ENCODE peak calls at places on chromosome 4, in six cellular contexts. One of them, this sample, is unnamed.

GRCh38 chr4:28279249-28279648 is 1418.6 kb downstream of the STIM2 start:
- DNase-seq in MM.1S: no peak
- DNase-seq in tibial nerve: no peak
- DNase-seq in adrenal gland: no peak
- DNase-seq in RWPE2: no peak
- DNase-seq in pancreas: no peak
- DNase-seq in this sample: no peak

GRCh38 chr4:183621875-183622274 is 37.1 kb downstream of the RWDD4 start:
- DNase-seq in adrenal gland: no peak
- DNase-seq in RWPE2: no peak
- DNase-seq in MM.1S: no peak
- DNase-seq in pancreas: no peak
- DNase-seq in tibial nerve: no peak
- DNase-seq in this sample: no peak

GRCh38 chr4:23904639-23905061 is 14.8 kb upstream of the PPARGC1A start:
- DNase-seq in RWPE2: no peak
- DNase-seq in adrenal gland: no peak
- DNase-seq in MM.1S: no peak
- DNase-seq in tibial nerve: no peak
- DNase-seq in pancreas: no peak
- DNase-seq in this sample: no peak

GRCh38 chr4:72568959-72569718 is at the start of gene ADAMTS3:
- DNase-seq in tibial nerve: no peak
- DNase-seq in RWPE2: peak
- DNase-seq in adrenal gland: peak
- DNase-seq in MM.1S: peak
- DNase-seq in pancreas: peak
- DNase-seq in this sample: peak

GRCh38 chr4:119690871-119691270 is 62.3 kb upstream of the PDE5A start:
- DNase-seq in adrenal gland: no peak
- DNase-seq in pancreas: no peak
- DNase-seq in tibial nerve: no peak
- DNase-seq in MM.1S: peak
- DNase-seq in RWPE2: no peak
- DNase-seq in this sample: no peak

GRCh38 chr4:1359161-1359535 is 12.1 kb downstream of the UVSSA start:
- DNase-seq in tibial nerve: no peak
- DNase-seq in pancreas: peak
- DNase-seq in MM.1S: no peak
- DNase-seq in RWPE2: no peak
- DNase-seq in adrenal gland: no peak
- DNase-seq in this sample: no peak

GRCh38 chr4:24244663-24245519 is 339.5 kb downstream of the DHX15 start:
- DNase-seq in pancreas: no peak
- DNase-seq in tibial nerve: no peak
- DNase-seq in RWPE2: no peak
- DNase-seq in adrenal gland: peak
- DNase-seq in MM.1S: no peak
- DNase-seq in this sample: no peak

GRCh38 chr4:6262847-6263487 is 6.7 kb upstream of the WFS1 start:
- DNase-seq in adrenal gland: no peak
- DNase-seq in tibial nerve: no peak
- DNase-seq in RWPE2: no peak
- DNase-seq in pancreas: peak
- DNase-seq in MM.1S: no peak
- DNase-seq in this sample: no peak

GRCh38 chr4:168771251-168771650 is 238.8 kb downstream of the CBR4 start:
- DNase-seq in pancreas: no peak
- DNase-seq in adrenal gland: no peak
- DNase-seq in tibial nerve: no peak
- DNase-seq in MM.1S: no peak
- DNase-seq in RWPE2: no peak
- DNase-seq in this sample: no peak

GRCh38 chr4:61489927-61490326 is 289.8 kb downstream of the ADGRL3 start:
- DNase-seq in tibial nerve: no peak
- DNase-seq in pancreas: no peak
- DNase-seq in MM.1S: no peak
- DNase-seq in RWPE2: no peak
- DNase-seq in adrenal gland: no peak
- DNase-seq in this sample: no peak

GRCh38 chr4:7515390-7515902 is 80.7 kb upstream of the PSAPL1 start:
- DNase-seq in pancreas: no peak
- DNase-seq in adrenal gland: no peak
- DNase-seq in tibial nerve: no peak
- DNase-seq in MM.1S: no peak
- DNase-seq in RWPE2: no peak
- DNase-seq in this sample: no peak

GRCh38 chr4:151727365-151727764 is 33.4 kb downstream of the GATB start:
- DNase-seq in MM.1S: no peak
- DNase-seq in tibial nerve: no peak
- DNase-seq in RWPE2: no peak
- DNase-seq in adrenal gland: no peak
- DNase-seq in pancreas: no peak
- DNase-seq in this sample: no peak

GRCh38 chr4:95541889-95542607 is 6.7 kb downstream of the UNC5C start:
- DNase-seq in tibial nerve: no peak
- DNase-seq in adrenal gland: no peak
- DNase-seq in pancreas: no peak
- DNase-seq in RWPE2: no peak
- DNase-seq in MM.1S: no peak
- DNase-seq in this sample: no peak
- H3K27ac ChIP-seq in tibial nerve: peak
- H3K27ac ChIP-seq in adrenal gland: no peak
- H3K27ac ChIP-seq in pancreas: no peak
- H3K27ac ChIP-seq in RWPE2: no peak
- H3K27ac ChIP-seq in MM.1S: no peak
- H3K27ac ChIP-seq in this sample: peak

DNA sequence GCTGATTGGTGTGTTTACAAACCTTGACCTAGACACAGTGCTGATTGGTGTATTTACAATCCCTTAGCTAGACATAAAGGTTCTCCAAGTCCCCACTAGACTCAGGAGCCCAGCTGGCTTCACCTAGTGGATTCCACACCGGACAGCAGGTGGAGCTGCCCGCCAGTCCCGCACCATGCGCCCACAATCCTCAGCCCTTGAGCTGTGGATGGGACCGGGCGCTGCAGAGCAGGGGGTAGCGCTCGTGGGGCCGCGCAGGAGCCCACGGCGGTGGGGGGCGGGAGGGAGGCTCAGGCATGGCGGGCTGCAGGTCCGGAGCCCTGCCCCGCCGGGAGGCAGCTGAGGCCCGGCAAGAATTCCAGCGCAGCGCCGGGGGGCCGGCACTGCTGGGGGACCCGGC is 30.7 kb downstream of the MEPE start:
- DNase-seq in adrenal gland: no peak
- DNase-seq in tibial nerve: no peak
- DNase-seq in RWPE2: no peak
- DNase-seq in pancreas: peak
- DNase-seq in MM.1S: no peak
- DNase-seq in this sample: no peak
- TF ChIP-seq CTCF in adrenal gland: no peak
- TF ChIP-seq CTCF in tibial nerve: no peak
- TF ChIP-seq CTCF in RWPE2: no peak
- TF ChIP-seq CTCF in pancreas: no peak
- TF ChIP-seq CTCF in MM.1S: no peak
- TF ChIP-seq CTCF in this sample: no peak

DNA sequence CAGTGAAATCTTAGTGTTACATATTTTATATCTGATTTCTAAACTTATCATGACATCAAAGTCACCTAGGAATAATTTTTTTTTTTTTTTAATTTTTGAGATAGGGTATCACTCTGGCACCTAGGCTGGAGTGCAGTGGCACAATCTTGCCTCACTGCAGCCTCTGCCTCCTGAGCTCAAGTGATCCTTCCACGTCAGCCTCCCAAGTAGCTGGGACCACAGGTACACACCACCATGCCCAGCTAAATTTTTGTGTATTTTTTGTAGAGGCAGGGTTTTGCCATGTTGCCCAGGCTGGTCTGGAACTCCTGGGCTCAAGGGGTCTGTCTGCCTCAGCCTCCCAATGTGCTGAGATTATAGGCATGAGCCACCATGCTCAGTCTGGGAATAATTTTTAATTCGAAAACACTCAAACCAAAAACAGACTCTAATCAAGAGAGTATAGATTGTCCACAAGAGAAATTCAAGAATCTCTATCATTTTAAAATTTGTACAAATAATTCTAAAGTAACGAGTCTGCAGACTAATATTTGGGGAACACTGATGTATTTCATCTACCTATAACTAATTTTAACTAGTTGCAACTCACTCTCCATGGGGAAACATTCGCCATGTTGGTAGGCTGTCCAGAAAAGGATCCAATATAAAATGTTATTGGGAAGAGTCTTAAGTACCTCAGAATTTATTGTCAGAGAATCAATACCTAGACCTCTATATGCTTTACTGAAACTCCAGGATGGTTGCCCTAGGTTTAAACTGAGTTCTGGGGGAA is 3.4 kb downstream of the SLC7A11 start:
- DNase-seq in MM.1S: no peak
- DNase-seq in RWPE2: no peak
- DNase-seq in tibial nerve: no peak
- DNase-seq in adrenal gland: no peak
- DNase-seq in pancreas: peak
- DNase-seq in this sample: no peak
- H3K27ac ChIP-seq in MM.1S: no peak
- H3K27ac ChIP-seq in RWPE2: peak
- H3K27ac ChIP-seq in tibial nerve: no peak
- H3K27ac ChIP-seq in adrenal gland: no peak
- H3K27ac ChIP-seq in pancreas: no peak
- H3K27ac ChIP-seq in this sample: no peak

GRCh38 chr4:154549894-154550790 is at the start of gene PLRG1:
- DNase-seq in MM.1S: peak
- DNase-seq in tibial nerve: peak
- DNase-seq in pancreas: peak
- DNase-seq in RWPE2: peak
- DNase-seq in adrenal gland: peak
- DNase-seq in this sample: peak
- TF ChIP-seq CTCF in MM.1S: no peak
- TF ChIP-seq CTCF in tibial nerve: peak
- TF ChIP-seq CTCF in pancreas: no peak
- TF ChIP-seq CTCF in RWPE2: no peak
- TF ChIP-seq CTCF in adrenal gland: no peak
- TF ChIP-seq CTCF in this sample: no peak

DNA sequence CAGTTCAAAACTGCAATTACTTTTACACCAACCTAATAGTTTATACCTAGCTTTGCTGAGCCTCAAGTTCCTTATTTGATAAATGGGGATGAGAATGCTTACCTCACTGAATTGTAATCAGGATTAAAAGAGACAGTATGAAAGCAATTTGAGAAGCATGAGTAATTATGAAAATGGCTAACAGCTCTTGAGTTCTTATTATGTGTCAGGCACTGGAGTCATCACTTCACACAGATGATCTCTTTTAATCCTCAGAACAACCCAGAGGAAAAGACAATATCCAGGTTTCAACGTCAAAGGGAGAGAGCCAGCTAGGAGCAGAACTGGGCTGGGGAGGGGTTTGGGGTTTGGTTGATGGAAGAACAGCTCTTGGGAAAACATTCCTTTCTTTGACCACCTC is 221.0 kb upstream of the NWD2 start:
- DNase-seq in pancreas: no peak
- DNase-seq in RWPE2: no peak
- DNase-seq in tibial nerve: no peak
- DNase-seq in adrenal gland: no peak
- DNase-seq in MM.1S: no peak
- DNase-seq in this sample: no peak
- H3K27ac ChIP-seq in pancreas: no peak
- H3K27ac ChIP-seq in RWPE2: no peak
- H3K27ac ChIP-seq in tibial nerve: no peak
- H3K27ac ChIP-seq in adrenal gland: no peak
- H3K27ac ChIP-seq in MM.1S: no peak
- H3K27ac ChIP-seq in this sample: no peak

GRCh38 chr4:108519208-108519833 is 101.1 kb upstream of the RPL34 start:
- DNase-seq in adrenal gland: no peak
- DNase-seq in tibial nerve: no peak
- DNase-seq in pancreas: no peak
- DNase-seq in RWPE2: no peak
- DNase-seq in MM.1S: no peak
- DNase-seq in this sample: no peak

DNA sequence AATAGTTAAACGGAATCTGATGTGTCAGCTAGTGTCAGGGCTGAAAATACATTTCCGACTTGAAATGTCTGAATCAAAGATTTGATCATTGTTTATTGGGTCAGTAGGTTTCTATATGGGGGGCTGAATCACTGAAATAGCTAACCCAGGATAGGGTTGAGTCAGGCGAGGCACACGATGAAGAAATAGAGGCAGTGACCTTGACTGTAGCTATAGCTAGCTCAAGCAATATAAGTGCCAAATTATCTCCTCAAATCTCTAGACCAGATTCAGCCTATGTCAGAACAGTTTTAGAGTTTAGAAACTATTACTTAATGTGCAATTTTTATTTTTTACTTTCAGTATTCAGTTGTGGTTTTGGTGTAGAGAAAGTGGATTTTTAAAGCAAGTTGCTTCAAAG is 100.5 kb upstream of the RPL34 start:
- DNase-seq in RWPE2: no peak
- DNase-seq in MM.1S: peak
- DNase-seq in adrenal gland: peak
- DNase-seq in pancreas: no peak
- DNase-seq in tibial nerve: no peak
- DNase-seq in this sample: no peak
- TF ChIP-seq CTCF in RWPE2: no peak
- TF ChIP-seq CTCF in MM.1S: no peak
- TF ChIP-seq CTCF in adrenal gland: no peak
- TF ChIP-seq CTCF in pancreas: no peak
- TF ChIP-seq CTCF in tibial nerve: no peak
- TF ChIP-seq CTCF in this sample: no peak

GRCh38 chr4:107800058-107800457 is 24.7 kb upstream of the SGMS2 start:
- DNase-seq in tibial nerve: no peak
- DNase-seq in MM.1S: no peak
- DNase-seq in adrenal gland: no peak
- DNase-seq in pancreas: no peak
- DNase-seq in RWPE2: no peak
- DNase-seq in this sample: no peak
- H3K27ac ChIP-seq in tibial nerve: peak
- H3K27ac ChIP-seq in MM.1S: no peak
- H3K27ac ChIP-seq in adrenal gland: no peak
- H3K27ac ChIP-seq in pancreas: no peak
- H3K27ac ChIP-seq in RWPE2: no peak
- H3K27ac ChIP-seq in this sample: no peak

This sample was measured in coronary artery.